ENCODE peak calls at places on chromosomes 11 and 22, in eight cellular contexts. T is ovary, X is K562, U is body of pancreas, W is prostate gland, H is uterus, M is gastrocnemius medialis, R is tibial nerve. Y is an unnamed sample. For H3K4me1, the result is how much of the 10 kb centered on the place peaks cover.

GRCh38 chr11:62680825-62681240 is 2.0 kb upstream of the UBXN1 start:
- DNase-seq in M (peak), H (peak), W (peak), X (peak), U (peak), R (no peak), T (peak), Y (no peak)

GRCh38 chr11:71301858-71302533 is 49.6 kb upstream of the SHANK2 start:
- DNase-seq in U (no peak), R (no peak), X (no peak), H (no peak), W (no peak), M (no peak), T (peak), Y (peak)

GRCh38 chr22:22709719-22710445 is 65.5 kb downstream of the GGTLC2 start:
- DNase-seq in W (no peak), T (no peak), H (no peak), X (peak), M (no peak), R (no peak), U (peak), Y (no peak)

GRCh38 chr11:32210601-32211000 is 119.7 kb downstream of the RCN1 start:
- DNase-seq in X (no peak), M (no peak), R (no peak), W (no peak), U (no peak), T (no peak), H (no peak), Y (no peak)

GRCh38 chr11:64762277-64762915 is 2.6 kb upstream of the PYGM start:
- DNase-seq in U (no peak), R (no peak), T (peak), X (no peak), M (no peak), H (no peak), W (no peak), Y (no peak)

GRCh38 chr11:75582935-75583709 is 21.1 kb downstream of the SERPINH1 start:
- DNase-seq in H (peak), W (no peak), R (peak), M (no peak), X (peak), U (peak), T (peak), Y (peak)

GRCh38 chr22:23575601-23576000 is 4.5 kb downstream of the IGLL1 start:
- DNase-seq in T (no peak), U (no peak), M (no peak), X (no peak), H (no peak), W (no peak), R (no peak), Y (no peak)

GRCh38 chr11:64765291-64765803 is 5.6 kb upstream of the PYGM start:
- DNase-seq in R (no peak), H (no peak), X (no peak), T (no peak), W (no peak), M (no peak), U (peak), Y (peak)

GRCh38 chr11:120243221-120243620 is 3.3 kb downstream of the POU2F3 start:
- DNase-seq in M (no peak), U (no peak), W (no peak), T (no peak), R (no peak), X (no peak), H (no peak), Y (no peak)

GRCh38 chr22:37210041-37210803 is 2.1 kb downstream of the SSTR3 start:
- DNase-seq in R (no peak), T (no peak), W (no peak), U (no peak), H (no peak), M (no peak), X (no peak), Y (no peak)

GRCh38 chr11:79920480-79920879 is 479.6 kb upstream of the TENM4 start:
- DNase-seq in H (no peak), M (no peak), W (no peak), U (no peak), R (no peak), T (no peak), X (no peak), Y (no peak)

GRCh38 chr11:6681949-6682348 is 1.2 kb downstream of the MRPL17 start:
- DNase-seq in W (no peak), R (no peak), X (peak), H (no peak), U (no peak), M (no peak), T (no peak), Y (no peak)

GRCh38 chr11:68120212-68121066 is 749 bp downstream of the CHKA start:
- DNase-seq in X (peak), H (peak), T (peak), U (peak), R (peak), W (peak), M (peak), Y (no peak)

GRCh38 chr22:35470903-35471321 is 69.7 kb upstream of the RASD2 start:
- DNase-seq in T (no peak), W (no peak), U (no peak), M (no peak), X (peak), H (no peak), R (no peak), Y (no peak)

GRCh38 chr11:1041936-1042608 is 5.6 kb upstream of the MUC6 start:
- DNase-seq in H (no peak), T (no peak), U (peak), M (no peak), W (no peak), R (no peak), X (peak), Y (no peak)

GRCh38 chr11:1746516-1746931 is 3.9 kb downstream of the IFITM10 start:
- DNase-seq in H (no peak), R (no peak), M (no peak), W (no peak), U (peak), X (no peak), T (no peak), Y (no peak)

GRCh38 chr11:29334781-29335140 is 682.1 kb downstream of the KCNA4 start:
- DNase-seq in X (no peak), U (no peak), W (no peak), M (no peak), H (no peak), T (no peak), R (no peak), Y (no peak)

GRCh38 chr11:116791813-116792143 is at the start of gene APOA5:
- DNase-seq in W (no peak), H (no peak), R (no peak), M (no peak), T (no peak), U (no peak), X (no peak), Y (no peak)

GRCh38 chr11:117807482-117808272 is 10.7 kb upstream of the DSCAML1 start:
- DNase-seq in X (peak), T (peak), U (peak), M (no peak), R (peak), H (peak), W (peak), Y (peak)

GRCh38 chr22:25346859-25347751 is 127.7 kb downstream of the CRYBB2 start:
- DNase-seq in R (no peak), T (no peak), M (no peak), W (no peak), U (no peak), H (no peak), X (no peak), Y (no peak)

GRCh38 chr11:73453562-73453961 is 77.4 kb downstream of the RELT start:
- DNase-seq in W (no peak), H (no peak), U (no peak), M (no peak), T (no peak), R (no peak), X (no peak), Y (no peak)

GRCh38 chr11:1858154-1858553 is 5.3 kb downstream of the LSP1 start:
- DNase-seq in U (no peak), T (no peak), W (no peak), M (no peak), H (no peak), R (no peak), X (no peak), Y (no peak)

GRCh38 chr22:46047226-46047625 is 70.3 kb upstream of the WNT7B start:
- DNase-seq in T (no peak), X (no peak), U (peak), H (peak), M (no peak), R (no peak), W (no peak), Y (peak)

GRCh38 chr22:42648368-42649260 is 578 bp downstream of the CYB5R3 start:
- DNase-seq in R (no peak), H (peak), W (peak), M (peak), T (peak), X (peak), U (peak), Y (peak)

GRCh38 chr22:41905411-41906202 is 9.3 kb downstream of the SHISA8 start:
- DNase-seq in T (no peak), H (no peak), M (no peak), W (no peak), U (no peak), X (no peak), R (no peak), Y (no peak)

GRCh38 chr11:69982675-69983570 is 95.2 kb upstream of the ANO1 start:
- DNase-seq in H (no peak), W (no peak), T (no peak), U (no peak), X (peak), R (no peak), M (no peak), Y (no peak)

GRCh38 chr22:41713004-41713403 is 13.7 kb downstream of the MEI1 start:
- DNase-seq in M (no peak), W (no peak), U (no peak), X (no peak), H (no peak), R (no peak), T (no peak), Y (no peak)

GRCh38 chr11:128663824-128664223 is 30.0 kb upstream of the FLI1 start:
- DNase-seq in M (no peak), U (no peak), T (no peak), W (no peak), R (no peak), H (no peak), X (no peak), Y (no peak)
- TF ChIP-seq POLR2A in M (no peak), U (no peak), T (no peak), W (no peak), R (no peak), H (no peak), X (no peak), Y (no peak)

DNA sequence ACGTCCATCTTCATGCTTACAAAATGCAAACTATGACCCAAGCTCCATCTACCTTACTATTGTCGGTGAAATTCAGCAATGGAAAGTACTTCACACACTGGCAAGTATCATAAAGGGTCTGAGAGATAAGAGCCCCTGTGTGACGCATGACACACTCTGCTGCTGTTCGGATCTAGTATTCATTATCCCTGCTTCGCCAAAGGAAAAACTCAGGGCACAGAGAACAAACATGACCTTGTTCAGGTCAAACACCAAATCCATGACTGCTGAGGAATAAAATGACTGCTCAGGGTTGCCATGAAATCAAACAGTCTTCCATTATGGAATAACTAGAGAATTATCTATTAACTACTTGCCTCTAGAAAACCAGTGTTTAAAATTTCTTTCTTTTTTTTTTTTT is 73.0 kb downstream of the MICAL3 start:
- DNase-seq in R (no peak), T (no peak), H (no peak), U (no peak), M (no peak), X (no peak), W (no peak), Y (no peak)
- H3K27ac ChIP-seq in R (no peak), T (no peak), H (no peak), U (peak), M (peak), X (no peak), W (no peak), Y (peak)

DNA sequence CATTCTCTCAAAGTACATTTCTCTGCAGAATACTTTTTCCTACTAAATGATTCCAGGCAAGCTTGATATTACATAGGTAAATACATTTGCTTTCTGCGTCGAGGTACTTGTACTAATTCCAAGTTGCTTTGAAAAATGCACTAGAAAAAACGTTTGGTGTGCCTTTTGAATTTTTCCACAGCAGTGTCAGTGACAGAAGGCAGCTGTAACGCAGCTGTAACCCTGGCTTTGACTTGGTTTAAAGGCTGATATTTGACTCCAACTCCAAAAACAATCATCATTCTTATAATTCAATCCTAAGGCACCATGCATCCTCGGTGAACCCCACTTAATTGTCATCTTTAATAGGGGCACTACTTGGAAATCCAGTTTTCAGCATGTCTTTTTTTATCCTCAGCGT is 125.0 kb downstream of the MAML2 start:
- DNase-seq in R (no peak), X (no peak), H (no peak), T (no peak), W (no peak), U (no peak), M (no peak), Y (no peak)
- H3K4me1 ChIP-seq in R (under half), X (half or more), H (under half), T (under half), W (under half), U (under half), M (under half), Y (under half)

GRCh38 chr11:9384535-9385287 is at the start of gene IPO7:
- DNase-seq in W (peak), H (peak), M (peak), R (peak), U (peak), T (peak), X (peak), Y (peak)
- TF ChIP-seq POLR2A in W (peak), H (peak), M (peak), R (peak), U (peak), T (peak), X (peak), Y (peak)

DNA sequence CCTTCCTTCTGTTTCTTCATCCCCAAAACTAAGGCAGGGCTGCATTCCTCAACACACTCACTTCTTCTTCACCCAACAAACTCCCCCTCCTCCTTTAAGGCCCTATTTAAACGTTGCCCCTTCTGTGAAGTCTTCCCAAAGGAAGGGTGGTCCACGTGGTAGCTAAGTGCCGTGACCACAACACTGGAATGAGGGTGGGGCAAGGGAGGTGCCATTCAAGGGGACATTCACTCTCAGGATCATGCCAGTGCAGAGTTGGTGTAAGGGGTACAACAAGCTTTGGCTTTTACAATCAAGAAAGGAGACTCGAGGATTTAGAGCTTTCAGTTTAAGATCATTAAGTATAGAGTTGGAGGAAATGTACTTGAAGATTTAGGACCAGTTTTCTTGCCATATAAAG is 8.0 kb upstream of the MS4A10 start:
- DNase-seq in R (no peak), H (no peak), W (no peak), T (no peak), U (no peak), X (no peak), M (no peak), Y (no peak)
- H3K27ac ChIP-seq in R (no peak), H (no peak), W (no peak), T (no peak), U (no peak), X (no peak), M (no peak), Y (no peak)

DNA sequence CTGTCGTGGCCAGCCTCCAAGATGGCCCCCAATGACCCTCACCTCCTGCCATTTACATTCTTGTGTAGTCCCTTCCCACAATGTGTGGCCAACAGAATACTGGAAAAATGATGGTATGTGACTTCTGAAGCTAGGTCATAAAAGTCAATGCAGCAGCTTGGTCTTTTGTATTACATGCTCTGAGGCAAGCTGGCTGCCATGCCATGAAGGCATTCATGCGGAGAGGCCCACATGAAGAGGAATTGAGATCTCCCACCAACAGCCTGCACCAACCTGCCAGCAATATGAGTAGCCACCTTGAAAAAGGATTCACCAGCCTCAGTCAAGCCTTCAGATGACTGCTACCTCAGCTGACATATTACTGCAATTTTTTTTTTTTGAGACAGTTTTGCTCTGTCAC is 4.6 kb downstream of the MRTFA start:
- DNase-seq in T (no peak), M (no peak), R (no peak), H (no peak), W (no peak), U (no peak), X (no peak), Y (no peak)
- H3K4me1 ChIP-seq in T (under half), M (under half), R (under half), H (under half), W (under half), U (under half), X (under half), Y (under half)

Y was measured in breast epithelium.